ENCODE peak calls at places on chromosomes 13 and 19, in five cellular contexts. Y is A549, Z is lower lobe of right lung, R is tibial nerve, G is breast epithelium. S is an unnamed sample.

GRCh38 chr13:25375727-25376358 is 4.1 kb downstream of the ATP8A2 start:
- DNase-seq in Y (peak; percentile 25), Z (no peak), R (no peak), G (no peak), S (no peak)

GRCh38 chr13:69912576-69913074 is 195.0 kb upstream of the ATXN8OS start:
- DNase-seq in G (no peak), Y (no peak), R (no peak), Z (no peak), S (no peak)

GRCh38 chr13:22883961-22884360 is 296.8 kb upstream of the SGCG start:
- DNase-seq in R (no peak), Z (no peak), G (no peak), Y (no peak), S (no peak)

GRCh38 chr13:113882266-113882627 is 18.4 kb upstream of the GAS6 start:
- DNase-seq in G (no peak), Y (no peak), Z (peak; percentile 64), R (peak; percentile 54), S (no peak)

GRCh38 chr19:39139305-39140194 is 14.0 kb downstream of the PAK4 start:
- DNase-seq in Y (no peak), Z (no peak), R (no peak), G (no peak), S (no peak)

GRCh38 chr13:107239213-107239612 is 671.3 kb upstream of the ARGLU1 start:
- DNase-seq in G (no peak), R (no peak), Y (no peak), Z (no peak), S (no peak)

GRCh38 chr13:75829874-75830273 is 193.7 kb downstream of the LMO7 start:
- DNase-seq in Z (no peak), R (no peak), G (no peak), Y (no peak), S (no peak)

GRCh38 chr13:105925496-105925895 is 610.0 kb downstream of the EFNB2 start:
- DNase-seq in R (no peak), G (no peak), Y (peak; percentile 30), Z (no peak), S (no peak)

GRCh38 chr13:68676513-68677115 is 1431.0 kb upstream of the ATXN8OS start:
- DNase-seq in Z (no peak), Y (no peak), R (no peak), G (no peak), S (no peak)

GRCh38 chr13:22740264-22740663 is 440.5 kb upstream of the SGCG start:
- DNase-seq in G (no peak), Z (no peak), R (no peak), Y (peak; percentile 11), S (no peak)

GRCh38 chr13:51148952-51149573 is 38.0 kb upstream of the C13orf42 start:
- DNase-seq in R (no peak), G (peak; percentile 30), Y (peak; percentile 40), Z (no peak), S (no peak)

GRCh38 chr13:40206241-40207109 is 460.0 kb downstream of the FOXO1 start:
- DNase-seq in G (no peak), Y (no peak), R (no peak), Z (no peak), S (no peak)

GRCh38 chr13:69524459-69525155 is 583.0 kb upstream of the ATXN8OS start:
- DNase-seq in Z (no peak), G (no peak), Y (no peak), R (no peak), S (no peak)

GRCh38 chr19:10424011-10424637 is 3.8 kb downstream of the PDE4A start:
- DNase-seq in R (peak; percentile 60), Z (peak; percentile 88), G (peak; percentile 55), Y (peak; percentile 82), S (peak; percentile 88)

GRCh38 chr13:46553521-46553885 is 533 bp downstream of the LRCH1 start:
- DNase-seq in R (no peak), Y (no peak), G (no peak), Z (peak; percentile 53), S (no peak)

GRCh38 chr19:30781047-30781446 is 408.9 kb downstream of the ZNF536 start:
- DNase-seq in Z (no peak), Y (no peak), G (no peak), R (no peak), S (no peak)

GRCh38 chr19:34960103-34960805 is 3.8 kb downstream of the ZNF792 start:
- DNase-seq in G (no peak), R (no peak), Y (no peak), Z (no peak), S (no peak)

GRCh38 chr19:29663861-29664752 is 1.2 kb upstream of the PLEKHF1 start:
- DNase-seq in R (no peak), Y (no peak), Z (no peak), G (peak; percentile 86), S (no peak)

GRCh38 chr13:28423010-28423409 is 71.9 kb downstream of the FLT1 start:
- DNase-seq in R (peak; percentile 17), G (no peak), Z (peak; percentile 75), Y (no peak), S (no peak)

GRCh38 chr19:13951799-13952153 is 533 bp upstream of the DCAF15 start:
- DNase-seq in Y (no peak), G (no peak), Z (no peak), R (no peak), S (no peak)

DNA sequence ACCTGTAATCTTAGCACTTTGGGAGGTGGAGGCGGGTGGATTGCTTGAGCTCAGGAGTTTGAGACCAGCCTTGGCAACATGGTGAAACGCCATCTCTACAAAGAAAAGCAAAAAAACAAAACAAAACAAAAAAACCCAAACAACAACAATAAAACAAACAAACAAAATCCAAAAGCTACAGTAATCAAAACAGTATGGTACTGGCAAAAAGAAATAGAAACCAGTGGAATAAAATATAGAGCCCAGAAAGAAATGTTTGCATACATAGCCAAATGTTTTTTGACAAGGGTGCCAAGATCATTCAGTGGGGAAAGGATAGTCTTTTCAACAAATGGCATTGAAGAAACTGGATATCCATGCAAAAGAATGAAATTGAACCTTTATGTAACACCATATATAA is 11.5 kb downstream of the CEACAM1 start:
- DNase-seq in Z (no peak), R (no peak), Y (no peak), G (no peak), S (no peak)
- H3K4me3 ChIP-seq in Z (no peak overlapping the region), R (no peak overlapping the region), Y (no peak overlapping the region), G (no peak overlapping the region), S (no peak overlapping the region)

GRCh38 chr13:73465629-73465974 is 406.8 kb downstream of the KLF5 start:
- DNase-seq in G (no peak), Y (peak; percentile 60), R (no peak), Z (no peak), S (no peak)
- TF ChIP-seq CTCF in G (no peak), Y (no peak), R (no peak), Z (no peak), S (no peak)

GRCh38 chr19:45577111-45577905 is 7.3 kb downstream of the OPA3 start:
- DNase-seq in G (peak; percentile 40), Y (peak; percentile 91), Z (no peak), R (no peak), S (no peak)

GRCh38 chr19:45575216-45575615 is 9.4 kb downstream of the OPA3 start:
- DNase-seq in R (no peak), G (no peak), Z (no peak), Y (no peak), S (no peak)

GRCh38 chr19:45578861-45579260 is 5.7 kb downstream of the OPA3 start:
- DNase-seq in R (no peak), G (no peak), Z (no peak), Y (no peak), S (no peak)

GRCh38 chr19:45574526-45574925 is 10.1 kb downstream of the OPA3 start:
- DNase-seq in Y (no peak), R (no peak), Z (no peak), G (no peak), S (no peak)

DNA sequence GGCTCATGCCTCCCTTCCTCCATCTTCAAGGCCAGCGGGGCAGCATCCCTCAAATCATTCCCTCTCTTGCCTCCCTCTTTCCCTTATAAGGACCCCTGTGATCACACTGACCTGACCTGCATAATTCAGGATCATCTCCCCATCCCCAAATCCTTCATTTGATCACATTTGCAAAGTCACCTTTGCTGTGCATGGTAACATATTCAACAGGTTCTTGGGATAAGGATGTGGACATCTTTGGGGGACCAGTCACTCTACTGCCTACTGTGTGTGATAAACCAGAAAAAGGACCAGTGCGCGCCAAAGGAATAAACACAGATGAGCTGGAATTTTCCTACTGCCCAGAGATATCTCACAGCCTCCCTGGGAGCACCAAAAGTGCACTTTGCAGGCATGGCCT is 7.9 kb downstream of the OPA3 start:
- DNase-seq in Z (no peak), G (no peak), Y (no peak), R (no peak), S (no peak)
- H3K27ac ChIP-seq in Z (no peak overlapping the region), G (peak overlapping the region; percentile 68), Y (peak overlapping the region; percentile 85), R (no peak overlapping the region), S (no peak overlapping the region)

GRCh38 chr13:19959141-19959830 is 759 bp downstream of the ZMYM2 start:
- DNase-seq in Y (peak; percentile 35), R (peak; percentile 21), G (peak; percentile 30), Z (peak; percentile 78), S (peak; percentile 79)
- H3K4me3 ChIP-seq in Y (peak overlapping the region; percentile 96), R (peak overlapping the region; percentile 78), G (peak overlapping the region; percentile 88), Z (peak overlapping the region; percentile 83), S (peak overlapping the region; percentile 80)

GRCh38 chr19:41408256-41408655 is 10.6 kb downstream of the BCKDHA start:
- DNase-seq in Z (no peak), G (no peak), R (no peak), Y (no peak), S (no peak)
- TF ChIP-seq CTCF in Z (peak; percentile 10), G (no peak), R (no peak), Y (no peak), S (no peak)

DNA sequence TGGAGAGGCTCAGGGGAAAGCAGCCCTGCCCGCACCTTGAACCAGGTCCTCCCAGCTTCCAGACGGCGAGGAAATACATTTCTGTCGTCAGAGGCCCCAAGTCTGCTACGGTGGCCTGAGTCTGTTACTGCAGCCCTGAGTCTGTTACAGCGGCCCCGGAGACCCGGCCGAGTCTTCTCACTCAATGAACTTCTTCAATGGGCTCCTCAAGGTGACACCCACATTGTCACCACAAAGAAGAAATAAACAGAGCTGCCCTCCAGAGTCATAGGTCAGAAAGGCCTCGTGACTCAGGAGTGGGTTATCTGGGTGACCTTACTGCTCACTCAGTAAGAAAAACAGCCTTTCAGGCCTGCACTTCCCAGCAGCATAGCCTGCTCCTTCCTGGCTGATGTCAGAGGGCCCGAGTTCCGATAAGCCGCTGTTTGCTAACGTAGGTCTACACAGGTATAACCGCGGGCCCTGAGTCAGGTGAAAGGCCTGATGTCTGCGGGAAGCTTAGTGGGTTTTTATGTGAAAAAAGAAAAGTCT is 66.9 kb upstream of the TM9SF2 start:
- DNase-seq in Y (no peak), R (no peak), Z (no peak), G (no peak), S (no peak)
- H3K27ac ChIP-seq in Y (no peak overlapping the region), R (no peak overlapping the region), Z (no peak overlapping the region), G (no peak overlapping the region), S (no peak overlapping the region)